ENCODE peak calls at places on chromosomes 2 and 18, in ten cellular contexts. U is hepatocyte, C is astrocyte, F is K562, I is osteoblast, A is neural progenitor cell, L is HepG2, P is fibroblast of lung, Z is GM23248, Y is MM.1S. O is an unnamed sample.

GRCh38 chr18:34131008-34131407 is 93.7 kb downstream of the NOL4 start:
- DNase-seq in U (no peak), C (no peak), F (no peak), I (no peak), A (no peak), L (no peak), P (peak; percentile 4), Z (no peak), Y (no peak), O (no peak)

GRCh38 chr2:43840961-43841360 is 2.2 kb downstream of the ABCG8 start:
- DNase-seq in U (no peak), C (no peak), F (peak; percentile 2), I (no peak), A (no peak), L (no peak), P (no peak), Z (peak; percentile 13), Y (no peak), O (peak; percentile 20)

GRCh38 chr2:210768329-210768910 is 212.0 kb downstream of the CPS1 start:
- DNase-seq in U (no peak), C (no peak), F (no peak), I (no peak), A (peak; percentile 19), L (no peak), P (no peak), Z (no peak), Y (no peak), O (no peak)

GRCh38 chr18:68494802-68495560 is 219.9 kb downstream of the TMX3 start:
- DNase-seq in U (peak; percentile 62), C (peak; percentile 98), F (no peak), I (peak; percentile 65), A (no peak), L (no peak), P (peak; percentile 97), Z (peak; percentile 86), Y (no peak), O (peak; percentile 58)

GRCh38 chr2:216860738-216861137 is 874 bp upstream of the TNP1 start:
- DNase-seq in U (no peak), C (peak; percentile 37), F (no peak), I (no peak), A (no peak), L (no peak), P (peak; percentile 56), Z (peak; percentile 25), Y (no peak), O (no peak)

GRCh38 chr2:240989451-240990265 is 8.8 kb upstream of the SNED1 start:
- DNase-seq in U (peak; percentile 59), C (no peak), F (peak; percentile 34), I (peak; percentile 95), A (peak; percentile 54), L (peak; percentile 77), P (peak; percentile 23), Z (peak; percentile 49), Y (peak; percentile 19), O (no peak)

GRCh38 chr2:165573534-165574461 is 104.3 kb downstream of the CSRNP3 start:
- DNase-seq in U (peak; percentile 78), C (peak; percentile 47), F (no peak), I (peak; percentile 37), A (peak; percentile 92), L (peak; percentile 78), P (peak; percentile 63), Z (no peak), Y (no peak), O (peak; percentile 42)

GRCh38 chr2:201057715-201058248 is 13.7 kb downstream of the HYCC2 start:
- DNase-seq in U (no peak), C (no peak), F (no peak), I (no peak), A (no peak), L (peak; percentile 98), P (no peak), Z (no peak), Y (no peak), O (no peak)

GRCh38 chr18:57708288-57708687 is 86.7 kb upstream of the NARS1 start:
- DNase-seq in U (no peak), C (no peak), F (no peak), I (no peak), A (no peak), L (no peak), P (no peak), Z (no peak), Y (no peak), O (no peak)

GRCh38 chr18:57709335-57709734 is 87.7 kb upstream of the NARS1 start:
- DNase-seq in U (no peak), C (no peak), F (no peak), I (no peak), A (no peak), L (no peak), P (no peak), Z (no peak), Y (no peak), O (no peak)

GRCh38 chr18:57710226-57710625 is 88.6 kb upstream of the NARS1 start:
- DNase-seq in U (no peak), C (no peak), F (no peak), I (no peak), A (no peak), L (no peak), P (no peak), Z (no peak), Y (no peak), O (no peak)

GRCh38 chr18:57705861-57706590 is 84.4 kb upstream of the NARS1 start:
- DNase-seq in U (no peak), C (no peak), F (no peak), I (no peak), A (no peak), L (no peak), P (no peak), Z (no peak), Y (no peak), O (no peak)

GRCh38 chr18:57705011-57705410 is 83.4 kb upstream of the NARS1 start:
- DNase-seq in U (no peak), C (no peak), F (no peak), I (no peak), A (no peak), L (no peak), P (no peak), Z (no peak), Y (no peak), O (no peak)
- H4K20me1 ChIP-seq in U (no peaks in the 10 kb centered on the region), C (peaks cover 33% of the 10 kb centered on the region), F (no peaks in the 10 kb centered on the region), I (peaks cover 16% of the 10 kb centered on the region), A (no peaks in the 10 kb centered on the region), L (no peaks in the 10 kb centered on the region), P (no peaks in the 10 kb centered on the region), Z (peaks cover 1% of the 10 kb centered on the region), Y (no peaks in the 10 kb centered on the region), O (no peaks in the 10 kb centered on the region)

GRCh38 chr2:46997329-46997728 is 81.7 kb upstream of the MCFD2 start:
- DNase-seq in U (no peak), C (no peak), F (no peak), I (no peak), A (no peak), L (no peak), P (no peak), Z (no peak), Y (no peak), O (no peak)

GRCh38 chr2:46999084-46999483 is 83.5 kb upstream of the MCFD2 start:
- DNase-seq in U (no peak), C (no peak), F (no peak), I (peak; percentile 8), A (no peak), L (no peak), P (no peak), Z (no peak), Y (no peak), O (no peak)

GRCh38 chr2:46997884-46998283 is 82.3 kb upstream of the MCFD2 start:
- DNase-seq in U (no peak), C (no peak), F (no peak), I (no peak), A (no peak), L (no peak), P (no peak), Z (no peak), Y (no peak), O (no peak)

GRCh38 chr2:46999857-47000678 is 84.5 kb upstream of the MCFD2 start:
- DNase-seq in U (no peak), C (no peak), F (no peak), I (peak; percentile 47), A (no peak), L (no peak), P (no peak), Z (no peak), Y (no peak), O (no peak)

GRCh38 chr2:46998551-46998950 is 82.9 kb upstream of the MCFD2 start:
- DNase-seq in U (no peak), C (no peak), F (no peak), I (no peak), A (no peak), L (no peak), P (no peak), Z (no peak), Y (no peak), O (no peak)
- H4K20me1 ChIP-seq in U (no peaks in the 10 kb centered on the region), C (no peaks in the 10 kb centered on the region), F (no peaks in the 10 kb centered on the region), I (peaks cover 9% of the 10 kb centered on the region), A (peaks cover 14% of the 10 kb centered on the region), L (no peaks in the 10 kb centered on the region), P (no peaks in the 10 kb centered on the region), Z (no peaks in the 10 kb centered on the region), Y (no peaks in the 10 kb centered on the region), O (no peaks in the 10 kb centered on the region)

GRCh38 chr2:28395334-28396061 is 2.8 kb downstream of the FOSL2 start:
- DNase-seq in U (peak; percentile 66), C (peak; percentile 59), F (no peak), I (peak; percentile 83), A (no peak), L (no peak), P (peak; percentile 65), Z (peak; percentile 81), Y (no peak), O (peak; percentile 72)

GRCh38 chr2:28399289-28399688 is 6.6 kb downstream of the FOSL2 start:
- DNase-seq in U (no peak), C (no peak), F (no peak), I (no peak), A (no peak), L (no peak), P (no peak), Z (no peak), Y (no peak), O (no peak)

GRCh38 chr2:28394997-28395333 is 2.3 kb downstream of the FOSL2 start:
- DNase-seq in U (no peak), C (no peak), F (no peak), I (peak; percentile 46), A (no peak), L (no peak), P (no peak), Z (no peak), Y (no peak), O (no peak)

GRCh38 chr2:28398101-28398834 is 5.6 kb downstream of the FOSL2 start:
- DNase-seq in U (no peak), C (peak; percentile 59), F (no peak), I (peak; percentile 54), A (no peak), L (no peak), P (peak; percentile 69), Z (peak; percentile 75), Y (no peak), O (peak; percentile 39)

DNA sequence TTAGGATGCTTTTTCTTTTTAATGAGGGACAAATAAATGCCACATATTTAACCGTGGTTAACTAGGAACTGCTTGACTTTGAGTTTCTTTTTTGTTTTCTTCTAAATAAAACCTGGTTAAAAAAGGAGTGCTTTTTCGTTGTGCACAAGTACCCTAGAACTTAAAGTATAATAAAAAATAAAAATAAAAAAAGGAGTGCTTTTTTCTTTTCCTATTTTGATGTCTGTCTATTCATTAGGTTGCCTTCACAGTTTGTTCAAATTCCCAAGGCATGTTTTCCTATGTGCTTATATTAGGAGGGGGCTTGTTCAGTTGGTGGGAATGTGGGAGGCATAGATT is 4.4 kb downstream of the FOSL2 start:
- DNase-seq in U (no peak), C (no peak), F (no peak), I (no peak), A (no peak), L (no peak), P (no peak), Z (no peak), Y (no peak), O (no peak)
- H4K20me1 ChIP-seq in U (peaks cover 77% of the 10 kb centered on the region), C (peaks cover 77% of the 10 kb centered on the region), F (no peaks in the 10 kb centered on the region), I (peaks cover 76% of the 10 kb centered on the region), A (peaks cover 10% of the 10 kb centered on the region), L (peaks cover 66% of the 10 kb centered on the region), P (no peaks in the 10 kb centered on the region), Z (peaks cover 16% of the 10 kb centered on the region), Y (no peaks in the 10 kb centered on the region), O (peaks cover 2% of the 10 kb centered on the region)

GRCh38 chr2:77721593-77721992 is 199.4 kb upstream of the LRRTM4 start:
- DNase-seq in U (no peak), C (no peak), F (no peak), I (no peak), A (no peak), L (no peak), P (no peak), Z (no peak), Y (no peak), O (no peak)
- H4K20me1 ChIP-seq in U (no peaks in the 10 kb centered on the region), C (no peaks in the 10 kb centered on the region), F (no peaks in the 10 kb centered on the region), I (no peaks in the 10 kb centered on the region), A (no peaks in the 10 kb centered on the region), L (no peaks in the 10 kb centered on the region), P (no peaks in the 10 kb centered on the region), Z (no peaks in the 10 kb centered on the region), Y (no peaks in the 10 kb centered on the region), O (no peaks in the 10 kb centered on the region)